ENCODE peak calls at places on chromosomes 16 and 17, in eight cellular contexts. G, P, D, V, Y, M, K and S are unnamed samples.

GRCh38 chr16:621526-622105 is 9.2 kb upstream of the WFIKKN1 start:
- DNase-seq in G (no peak), P (no peak), D (peak; percentile 12), V (no peak), Y (no peak), M (no peak), K (no peak), S (no peak)

GRCh38 chr17:33459078-33459940 is 166.2 kb upstream of the ASIC2 start:
- DNase-seq in G (no peak), P (no peak), D (no peak), V (no peak), Y (no peak), M (no peak), K (peak; percentile 35), S (no peak)

GRCh38 chr17:78600181-78600651 is 23.0 kb upstream of the DNAH17 start:
- DNase-seq in G (no peak), P (no peak), D (no peak), V (no peak), Y (no peak), M (peak; percentile 56), K (no peak), S (peak; percentile 61)

GRCh38 chr16:50718061-50718760 is 23.7 kb upstream of the CYLD start:
- DNase-seq in G (no peak), P (no peak), D (no peak), V (no peak), Y (no peak), M (peak; percentile 64), K (no peak), S (peak; percentile 43)

GRCh38 chr16:29290631-29291247 is 115.8 kb downstream of the NPIPB11 start:
- DNase-seq in G (peak; percentile 40), P (peak; percentile 47), D (peak; percentile 96), V (peak; percentile 64), Y (peak; percentile 63), M (peak; percentile 76), K (peak; percentile 86), S (peak; percentile 96)

GRCh38 chr16:57175896-57176295 is 9.9 kb downstream of the PSME3IP1 start:
- DNase-seq in G (no peak), P (no peak), D (no peak), V (no peak), Y (no peak), M (peak; percentile 67), K (no peak), S (no peak)

GRCh38 chr16:700684-701584 is 4.7 kb downstream of the FBXL16 start:
- DNase-seq in G (peak; percentile 40), P (peak; percentile 85), D (no peak), V (peak; percentile 61), Y (peak; percentile 38), M (no peak), K (peak; percentile 71), S (no peak)

GRCh38 chr17:31373150-31374082 is 18.1 kb upstream of the RAB11FIP4 start:
- DNase-seq in G (no peak), P (no peak), D (peak; percentile 79), V (no peak), Y (no peak), M (peak; percentile 85), K (peak; percentile 74), S (peak; percentile 81)

GRCh38 chr16:28863929-28864886 is 565 bp downstream of the SH2B1 start:
- DNase-seq in G (no peak), P (peak; percentile 48), D (no peak), V (no peak), Y (no peak), M (peak; percentile 64), K (peak; percentile 30), S (peak; percentile 57)

GRCh38 chr17:48043171-48043570 is 5.0 kb upstream of the NFE2L1 start:
- DNase-seq in G (no peak), P (no peak), D (no peak), V (no peak), Y (no peak), M (no peak), K (no peak), S (no peak)

GRCh38 chr17:73191443-73192218 is 1.2 kb upstream of the COG1 start:
- DNase-seq in G (peak; percentile 54), P (peak; percentile 79), D (peak; percentile 79), V (peak; percentile 64), Y (peak; percentile 37), M (peak; percentile 77), K (peak; percentile 84), S (peak; percentile 76)

GRCh38 chr16:62638964-62639861 is 603.0 kb upstream of the CDH8 start:
- DNase-seq in G (no peak), P (no peak), D (no peak), V (no peak), Y (no peak), M (no peak), K (no peak), S (no peak)

GRCh38 chr16:78310990-78311561 is 211.6 kb downstream of the WWOX start:
- DNase-seq in G (no peak), P (no peak), D (no peak), V (no peak), Y (no peak), M (no peak), K (peak; percentile 71), S (no peak)

GRCh38 chr16:2333231-2333630 is 7.3 kb downstream of the ABCA3 start:
- DNase-seq in G (no peak), P (peak; percentile 6), D (no peak), V (no peak), Y (no peak), M (no peak), K (no peak), S (no peak)

GRCh38 chr16:23754594-23755483 is at the start of gene CHP2:
- DNase-seq in G (no peak), P (peak; percentile 57), D (no peak), V (no peak), Y (no peak), M (no peak), K (peak; percentile 63), S (no peak)

GRCh38 chr17:77619326-77619725 is 339.2 kb upstream of the TNRC6C start:
- DNase-seq in G (no peak), P (no peak), D (no peak), V (no peak), Y (no peak), M (no peak), K (no peak), S (no peak)

GRCh38 chr17:82836823-82837357 is 2.9 kb downstream of the ZNF750 start:
- DNase-seq in G (no peak), P (no peak), D (peak; percentile 41), V (no peak), Y (no peak), M (no peak), K (peak; percentile 55), S (no peak)

GRCh38 chr17:10295728-10296343 is 77.0 kb downstream of the MYH13 start:
- DNase-seq in G (no peak), P (no peak), D (peak; percentile 58), V (no peak), Y (no peak), M (peak; percentile 68), K (peak; percentile 88), S (peak; percentile 67)

GRCh38 chr17:22512506-22512905 is 820.2 kb downstream of the KCNJ18 start:
- DNase-seq in G (no peak), P (no peak), D (no peak), V (no peak), Y (no peak), M (no peak), K (no peak), S (no peak)

GRCh38 chr17:81553616-81554181 is 1.5 kb upstream of the FAAP100 start:
- DNase-seq in G (no peak), P (no peak), D (peak; percentile 69), V (no peak), Y (no peak), M (peak; percentile 94), K (no peak), S (peak; percentile 93)